ENCODE peak calls at places on chromosomes 1 and 21, in five cellular contexts. G, H, I, Q and C are unnamed samples. For H3K9me3, the result is how much of the 10 kb centered on the place peaks cover.

GRCh38 chr1:116850436-116850835 is 59.3 kb upstream of the PTGFRN start:
- DNase-seq in G (no peak), H (no peak), I (no peak), Q (no peak), C (no peak)

GRCh38 chr21:38853421-38853919 is 47.7 kb downstream of the ETS2 start:
- DNase-seq in G (peak), H (peak), I (peak), Q (peak), C (peak)

GRCh38 chr1:7228252-7228961 is 443.2 kb downstream of the CAMTA1 start:
- DNase-seq in G (no peak), H (no peak), I (no peak), Q (no peak), C (peak)

GRCh38 chr1:223216074-223216473 is 73.0 kb upstream of the TLR5 start:
- DNase-seq in G (no peak), H (no peak), I (no peak), Q (no peak), C (no peak)

GRCh38 chr21:37060296-37060695 is 12.6 kb downstream of the PIGP start:
- DNase-seq in G (peak), H (peak), I (peak), Q (no peak), C (peak)

GRCh38 chr1:40096646-40096976 is 441 bp downstream of the PPT1 start:
- DNase-seq in G (no peak), H (no peak), I (no peak), Q (no peak), C (no peak)

GRCh38 chr1:24556414-24556795 is 518 bp downstream of the NCMAP start:
- DNase-seq in G (no peak), H (no peak), I (no peak), Q (no peak), C (no peak)

GRCh38 chr1:26403656-26404055 is 7.0 kb upstream of the LIN28A start:
- DNase-seq in G (no peak), H (no peak), I (no peak), Q (no peak), C (no peak)

GRCh38 chr1:69081671-69082070 is 486.1 kb upstream of the LRRC7 start:
- DNase-seq in G (no peak), H (no peak), I (peak), Q (no peak), C (no peak)

GRCh38 chr21:23401278-23401677 is 2206.0 kb downstream of the MRPL39 start:
- DNase-seq in G (no peak), H (no peak), I (peak), Q (no peak), C (no peak)

GRCh38 chr1:223628233-223628632 is 37.3 kb downstream of the CAPN8 start:
- DNase-seq in G (peak), H (peak), I (peak), Q (no peak), C (peak)

GRCh38 chr1:92493139-92493538 is 6.4 kb upstream of the GFI1 start:
- DNase-seq in G (no peak), H (no peak), I (no peak), Q (no peak), C (no peak)

GRCh38 chr1:207861442-207862177 is 49.3 kb downstream of the CD34 start:
- DNase-seq in G (no peak), H (no peak), I (no peak), Q (no peak), C (no peak)

GRCh38 chr1:167899253-167899681 is 14.7 kb downstream of the ADCY10 start:
- DNase-seq in G (peak), H (peak), I (peak), Q (no peak), C (no peak)

GRCh38 chr1:172727956-172728603 is 69.2 kb downstream of the FASLG start:
- DNase-seq in G (no peak), H (peak), I (no peak), Q (no peak), C (no peak)

GRCh38 chr1:99503276-99503747 is 142.6 kb upstream of the PALMD start:
- DNase-seq in G (peak), H (peak), I (peak), Q (no peak), C (no peak)

GRCh38 chr1:204703826-204704612 is 18.5 kb upstream of the LRRN2 start:
- DNase-seq in G (no peak), H (no peak), I (no peak), Q (no peak), C (no peak)

GRCh38 chr1:181669209-181669608 is 185.9 kb downstream of the CACNA1E start:
- DNase-seq in G (no peak), H (no peak), I (no peak), Q (no peak), C (no peak)

GRCh38 chr1:65467536-65467935 is 47.1 kb downstream of the LEPR start:
- DNase-seq in G (peak), H (peak), I (peak), Q (no peak), C (peak)

GRCh38 chr1:61174060-61174788 is 91.9 kb downstream of the NFIA start:
- DNase-seq in G (no peak), H (no peak), I (no peak), Q (no peak), C (no peak)

GRCh38 chr1:9904571-9904970 is 5.5 kb downstream of the CTNNBIP1 start:
- DNase-seq in G (no peak), H (peak), I (no peak), Q (no peak), C (no peak)

GRCh38 chr1:22212400-22213233 is 69.7 kb upstream of the WNT4 start:
- DNase-seq in G (no peak), H (no peak), I (no peak), Q (peak), C (no peak)

GRCh38 chr21:42768324-42769121 is 110.8 kb downstream of the WDR4 start:
- DNase-seq in G (no peak), H (no peak), I (no peak), Q (peak), C (no peak)

GRCh38 chr1:72202761-72203160 is 79.6 kb downstream of the NEGR1 start:
- DNase-seq in G (no peak), H (peak), I (no peak), Q (no peak), C (no peak)

GRCh38 chr1:84300991-84301758 is at the start of gene SAMD13:
- DNase-seq in G (peak), H (peak), I (peak), Q (peak), C (peak)

GRCh38 chr1:93591833-93592635 is 89.6 kb downstream of the BCAR3 start:
- DNase-seq in G (peak), H (no peak), I (no peak), Q (peak), C (peak)

GRCh38 chr1:55635856-55636255 is 420.7 kb upstream of the USP24 start:
- DNase-seq in G (no peak), H (peak), I (peak), Q (no peak), C (no peak)

GRCh38 chr1:44266400-44267344 is 53.4 kb downstream of the DMAP1 start:
- DNase-seq in G (no peak), H (no peak), I (no peak), Q (no peak), C (peak)

GRCh38 chr1:173823776-173824314 is 628 bp upstream of the DARS2 start:
- DNase-seq in G (no peak), H (peak), I (peak), Q (no peak), C (no peak)

GRCh38 chr1:225700889-225701465 is 48.1 kb upstream of the ENAH start:
- DNase-seq in G (no peak), H (peak), I (peak), Q (no peak), C (no peak)

GRCh38 chr1:216186816-216187215 is 236.4 kb downstream of the USH2A start:
- DNase-seq in G (peak), H (peak), I (peak), Q (no peak), C (no peak)

GRCh38 chr1:2279210-2279639 is 51.1 kb downstream of the SKI start:
- DNase-seq in G (peak), H (peak), I (peak), Q (peak), C (peak)

GRCh38 chr1:95312181-95312580 is 78.2 kb downstream of the RWDD3 start:
- DNase-seq in G (no peak), H (no peak), I (no peak), Q (no peak), C (no peak)

DNA sequence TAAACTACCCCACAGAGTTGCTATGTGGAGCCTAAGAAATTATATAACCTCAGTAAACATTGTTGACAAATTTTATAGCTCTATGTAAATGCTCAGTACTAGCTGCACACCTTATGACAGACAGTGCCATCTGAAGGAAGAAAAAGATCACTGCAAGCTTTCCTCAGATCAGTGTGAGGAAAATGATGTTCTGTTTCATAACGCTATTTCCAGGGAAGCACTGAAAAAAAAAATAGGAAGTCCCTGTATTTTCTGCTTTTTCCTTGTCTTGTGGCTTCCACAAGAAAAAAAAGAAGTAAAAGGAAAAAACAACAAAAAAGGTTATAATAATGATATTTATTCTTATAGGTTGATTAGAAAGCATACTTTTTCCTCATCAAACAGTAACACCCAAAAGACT is 23.2 kb downstream of the LYST start:
- DNase-seq in G (no peak), H (peak), I (peak), Q (no peak), C (peak)
- TF ChIP-seq CTCF in G (peak), H (peak), I (peak), Q (peak), C (peak)

GRCh38 chr1:80447533-80447932 is 1353.2 kb upstream of the ADGRL2 start:
- DNase-seq in G (no peak), H (no peak), I (no peak), Q (no peak), C (no peak)

GRCh38 chr1:80445021-80445420 is 1355.7 kb upstream of the ADGRL2 start:
- DNase-seq in G (no peak), H (no peak), I (no peak), Q (no peak), C (no peak)

GRCh38 chr1:80441664-80442063 is 1359.1 kb upstream of the ADGRL2 start:
- DNase-seq in G (no peak), H (no peak), I (no peak), Q (no peak), C (no peak)

GRCh38 chr1:80448081-80448480 is 1352.7 kb upstream of the ADGRL2 start:
- DNase-seq in G (no peak), H (peak), I (no peak), Q (no peak), C (no peak)

GRCh38 chr1:80444171-80444570 is 1356.6 kb upstream of the ADGRL2 start:
- DNase-seq in G (no peak), H (peak), I (no peak), Q (no peak), C (no peak)
- H3K9me3 ChIP-seq in G (under half), H (under half), I (under half), Q (under half), C (under half)

GRCh38 chr1:119582801-119583200 is 65.3 kb downstream of the ZNF697 start:
- DNase-seq in G (peak), H (peak), I (peak), Q (no peak), C (peak)
- TF ChIP-seq CTCF in G (no peak), H (peak), I (peak), Q (peak), C (peak)

DNA sequence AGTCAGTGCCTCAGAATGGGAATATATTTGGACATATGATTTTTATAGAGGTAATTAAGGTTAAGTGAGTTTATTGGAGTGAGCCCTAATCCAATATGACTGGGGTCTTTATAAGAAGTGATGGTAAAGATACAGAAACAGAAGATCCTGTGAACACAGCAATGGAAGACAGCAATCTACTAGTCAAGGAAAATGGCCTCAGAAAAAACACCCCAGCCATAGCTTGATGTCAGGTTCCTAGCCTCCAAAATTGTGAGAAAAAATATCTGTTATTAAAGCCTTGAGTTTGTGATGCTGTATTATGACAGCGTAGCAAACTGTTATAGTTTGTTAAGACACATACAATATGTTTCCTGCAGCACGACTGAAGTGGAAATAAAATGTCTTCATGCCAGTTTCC is 72.2 kb downstream of the JMJD4 start:
- DNase-seq in G (no peak), H (no peak), I (no peak), Q (no peak), C (no peak)
- H3K9me3 ChIP-seq in G (under half), H (half or more), I (under half), Q (under half), C (under half)

GRCh38 chr1:200252526-200252925 is 157.3 kb downstream of the ZNF281 start:
- DNase-seq in G (no peak), H (peak), I (no peak), Q (no peak), C (no peak)

GRCh38 chr1:200258447-200259375 is 151.1 kb downstream of the ZNF281 start:
- DNase-seq in G (peak), H (peak), I (peak), Q (no peak), C (no peak)

GRCh38 chr1:200250469-200250868 is 159.4 kb downstream of the ZNF281 start:
- DNase-seq in G (no peak), H (no peak), I (no peak), Q (no peak), C (no peak)

GRCh38 chr1:200257235-200257634 is 152.6 kb downstream of the ZNF281 start:
- DNase-seq in G (no peak), H (no peak), I (no peak), Q (no peak), C (no peak)

GRCh38 chr1:200253774-200254495 is 155.9 kb downstream of the ZNF281 start:
- DNase-seq in G (no peak), H (peak), I (no peak), Q (no peak), C (no peak)
- TF ChIP-seq CTCF in G (no peak), H (no peak), I (no peak), Q (no peak), C (no peak)

DNA sequence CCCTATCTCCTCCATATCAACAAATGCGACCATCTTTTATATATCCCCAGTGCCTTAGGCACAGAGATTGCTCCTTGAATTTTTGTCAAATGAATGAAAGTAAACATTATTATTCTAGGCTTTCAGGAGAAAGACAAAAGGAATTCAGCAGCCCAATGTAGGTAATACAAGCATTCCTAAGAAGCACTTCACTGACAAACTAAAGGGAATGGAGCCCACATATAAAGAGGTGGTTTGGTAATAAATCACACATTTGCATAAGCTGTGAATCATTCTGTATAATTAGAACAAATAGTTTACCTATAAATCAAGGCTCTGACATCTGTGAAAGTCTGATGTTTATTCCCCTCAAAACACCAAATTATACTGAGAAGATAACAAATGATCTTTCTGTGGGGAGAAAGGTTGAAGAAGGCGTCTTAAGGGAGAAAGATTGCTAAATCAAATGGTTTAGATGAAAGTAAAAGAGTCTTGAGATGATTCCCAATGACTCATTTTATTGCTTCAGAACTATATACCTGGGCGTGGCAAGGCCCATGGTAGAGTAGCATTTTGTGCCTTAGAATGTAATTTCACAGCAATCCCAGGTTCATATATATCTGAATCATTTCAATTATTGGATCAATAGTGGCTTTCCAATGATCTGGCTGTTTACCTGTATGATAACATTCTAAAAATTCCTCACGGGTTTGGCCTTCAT is 558.1 kb downstream of the AGBL4 start:
- DNase-seq in G (no peak), H (no peak), I (no peak), Q (no peak), C (no peak)
- H3K9me3 ChIP-seq in G (under half), H (under half), I (under half), Q (under half), C (under half)

GRCh38 chr1:59063501-59063900 is 233.4 kb upstream of the FGGY start:
- DNase-seq in G (no peak), H (no peak), I (no peak), Q (no peak), C (no peak)

GRCh38 chr1:59058681-59059441 is 238.0 kb upstream of the FGGY start:
- DNase-seq in G (peak), H (no peak), I (no peak), Q (no peak), C (no peak)

GRCh38 chr1:59064592-59064991 is 232.3 kb upstream of the FGGY start:
- DNase-seq in G (no peak), H (no peak), I (no peak), Q (no peak), C (no peak)

GRCh38 chr1:59062743-59063142 is 234.2 kb upstream of the FGGY start:
- DNase-seq in G (peak), H (peak), I (peak), Q (no peak), C (peak)

GRCh38 chr1:59061876-59062275 is 235.0 kb upstream of the FGGY start:
- DNase-seq in G (peak), H (peak), I (peak), Q (no peak), C (peak)
- TF ChIP-seq CTCF in G (no peak), H (no peak), I (no peak), Q (no peak), C (no peak)